ENCODE peak calls at places on chromosomes 11 and 22, in five cellular contexts. C is NCI-H1930, T is nephron progenitor cell, H is body of pancreas, U is AG20443. Z is an unnamed sample.

GRCh38 chr22:36104988-36105387 is 55.6 kb downstream of the APOL3 start:
- DNase-seq in H (no peak), U (no peak), C (no peak), T (no peak), Z (no peak)

GRCh38 chr22:26453812-26454500 is 24.9 kb downstream of the ASPHD2 start:
- DNase-seq in T (no peak), H (no peak), C (no peak), U (no peak), Z (no peak)

GRCh38 chr11:20964985-20965384 is 295.6 kb downstream of the NELL1 start:
- DNase-seq in H (no peak), U (no peak), T (no peak), C (no peak), Z (no peak)

GRCh38 chr22:26585104-26585790 is 4.7 kb downstream of the TPST2 start:
- DNase-seq in H (peak), U (peak), T (no peak), C (no peak), Z (peak)

GRCh38 chr11:36056160-36056751 is 112.4 kb downstream of the LDLRAD3 start:
- DNase-seq in T (peak), H (peak), U (peak), C (no peak), Z (peak)

GRCh38 chr11:86519064-86519911 is 144.6 kb downstream of the CCDC81 start:
- DNase-seq in C (no peak), U (peak), T (no peak), H (no peak), Z (peak)

GRCh38 chr11:515131-515530 is 8.1 kb upstream of the RNH1 start:
- DNase-seq in U (no peak), T (no peak), H (no peak), C (no peak), Z (no peak)

GRCh38 chr11:21405403-21405802 is 736.0 kb downstream of the NELL1 start:
- DNase-seq in C (no peak), H (no peak), U (no peak), T (no peak), Z (no peak)

GRCh38 chr11:94058630-94059029 is 37.5 kb downstream of the HEPHL1 start:
- DNase-seq in H (no peak), U (no peak), C (no peak), T (no peak), Z (no peak)

GRCh38 chr11:44633641-44634040 is 68.2 kb downstream of the CD82 start:
- DNase-seq in U (peak), C (no peak), H (no peak), T (no peak), Z (peak)

GRCh38 chr22:38440747-38441350 is 14.2 kb downstream of the KCNJ4 start:
- DNase-seq in U (no peak), T (no peak), C (no peak), H (no peak), Z (no peak)

GRCh38 chr22:20530368-20531153 is 23.2 kb downstream of the MED15 start:
- DNase-seq in U (peak), H (no peak), C (no peak), T (no peak), Z (no peak)

GRCh38 chr11:69791266-69791665 is 16.1 kb upstream of the FGF4 start:
- DNase-seq in C (no peak), U (peak), T (no peak), H (no peak), Z (peak)

GRCh38 chr11:121257976-121258375 is 34.6 kb upstream of the SC5D start:
- DNase-seq in C (no peak), H (no peak), U (no peak), T (no peak), Z (no peak)

GRCh38 chr22:46042786-46043185 is 65.8 kb upstream of the WNT7B start:
- DNase-seq in T (no peak), C (no peak), H (peak), U (peak), Z (no peak)

GRCh38 chr11:69088676-69089146 is 40.0 kb downstream of the TPCN2 start:
- DNase-seq in H (peak), C (peak), T (peak), U (peak), Z (peak)

GRCh38 chr11:69044111-69045013 is 4.4 kb upstream of the TPCN2 start:
- DNase-seq in H (peak), C (no peak), T (peak), U (peak), Z (peak)

GRCh38 chr11:17542249-17542648 is 2.0 kb downstream of the USH1C start:
- DNase-seq in C (no peak), H (peak), T (no peak), U (no peak), Z (no peak)

GRCh38 chr11:94171693-94172440 is 43.2 kb downstream of the PANX1 start:
- DNase-seq in U (peak), C (no peak), T (peak), H (no peak), Z (peak)

GRCh38 chr22:24247011-24247507 is 2.2 kb upstream of the GGT5 start:
- DNase-seq in U (peak), H (no peak), T (no peak), C (no peak), Z (peak)